ENCODE peak calls at places on chromosomes 6 and 20, in seven cellular contexts. C is activated CD4-positive, CD25-positive, alpha-beta regulatory T cell treated with anti-CD3 and anti-CD28 coated beads, Interleukin-2, amount 50 U/mL, for 16 hours; V is CD4-positive, alpha-beta T cell; H is activated CD4-positive, alpha-beta T cell treated with anti-CD3 and anti-CD28 coated beads, Interleukin-2, amount 50 U/mL, for 24 hours; Z is mucosa of descending colon; L is activated T-cell treated with anti-CD3 and anti-CD28 coated beads for 1 hour; I is brain microvascular endothelial cell. T is an unnamed sample.

GRCh38 chr20:8855315-8855714 is 213.6 kb upstream of the PLCB4 start:
- DNase-seq in C (no peak), V (no peak), H (no peak), Z (no peak), L (no peak), I (no peak), T (no peak)

GRCh38 chr6:139334791-139335446 is 39.5 kb downstream of the CITED2 start:
- DNase-seq in C (no peak), V (no peak), H (no peak), Z (no peak), L (no peak), I (peak), T (no peak)

GRCh38 chr6:163750436-163751031 is 336.0 kb downstream of the QKI start:
- DNase-seq in C (no peak), V (no peak), H (no peak), Z (no peak), L (no peak), I (no peak), T (no peak)

GRCh38 chr6:168838000-168838399 is 397.0 kb downstream of the SMOC2 start:
- DNase-seq in C (no peak), V (no peak), H (no peak), Z (no peak), L (no peak), I (no peak), T (no peak)

GRCh38 chr20:34437330-34437986 is 74.4 kb downstream of the ITCH start:
- DNase-seq in C (no peak), V (no peak), H (no peak), Z (no peak), L (no peak), I (peak), T (no peak)

GRCh38 chr6:107793193-107793592 is 30.9 kb downstream of the SCML4 start:
- DNase-seq in C (no peak), V (no peak), H (no peak), Z (no peak), L (no peak), I (no peak), T (no peak)

GRCh38 chr6:100138346-100139022 is 144.5 kb upstream of the MCHR2 start:
- DNase-seq in C (no peak), V (no peak), H (no peak), Z (no peak), L (no peak), I (no peak), T (no peak)

GRCh38 chr6:46510656-46511055 is 19.4 kb upstream of the RCAN2 start:
- DNase-seq in C (no peak), V (no peak), H (no peak), Z (no peak), L (no peak), I (peak), T (no peak)

GRCh38 chr6:34248198-34248726 is 544 bp downstream of the SMIM29 start:
- DNase-seq in C (no peak), V (no peak), H (peak), Z (peak), L (no peak), I (no peak), T (peak)

GRCh38 chr6:36123270-36124139 is 6.8 kb upstream of the MAPK13 start:
- DNase-seq in C (peak), V (peak), H (peak), Z (peak), L (peak), I (peak), T (peak)

GRCh38 chr20:33640287-33640686 is 21.8 kb upstream of the C20orf144 start:
- DNase-seq in C (no peak), V (no peak), H (no peak), Z (no peak), L (no peak), I (peak), T (no peak)

GRCh38 chr6:133551436-133551835 is 310.3 kb downstream of the EYA4 start:
- DNase-seq in C (no peak), V (no peak), H (no peak), Z (no peak), L (no peak), I (no peak), T (no peak)

GRCh38 chr6:1231941-1232340 is 80.0 kb upstream of the FOXQ1 start:
- DNase-seq in C (no peak), V (no peak), H (no peak), Z (no peak), L (no peak), I (no peak), T (no peak)

GRCh38 chr6:66396549-66396948 is 689.5 kb upstream of the EYS start:
- DNase-seq in C (no peak), V (no peak), H (no peak), Z (no peak), L (no peak), I (no peak), T (no peak)

GRCh38 chr6:132218063-132218696 is 183.1 kb downstream of the MOXD1 start:
- DNase-seq in C (no peak), V (no peak), H (no peak), Z (no peak), L (no peak), I (peak), T (no peak)

GRCh38 chr6:137222376-137222775 is 3.2 kb upstream of the IFNGR1 start:
- DNase-seq in C (no peak), V (no peak), H (no peak), Z (no peak), L (no peak), I (no peak), T (no peak)

GRCh38 chr6:160421854-160422253 is 73.7 kb downstream of the SLC22A3 start:
- DNase-seq in C (no peak), V (no peak), H (no peak), Z (no peak), L (no peak), I (no peak), T (no peak)

GRCh38 chr20:54227241-54227640 is 19.4 kb downstream of the PFDN4 start:
- DNase-seq in C (no peak), V (no peak), H (no peak), Z (no peak), L (no peak), I (no peak), T (no peak)

GRCh38 chr20:50646483-50646996 is 44.8 kb downstream of the RIPOR3 start:
- DNase-seq in C (no peak), V (no peak), H (no peak), Z (no peak), L (no peak), I (no peak), T (no peak)